ENCODE peak calls at places on chromosomes 11 and 22, in five cellular contexts. J is HFF-Myc, R is heart left ventricle, W is transverse colon, A is brain microvascular endothelial cell. Y is an unnamed sample.

GRCh38 chr11:6505577-6506240 is 8.6 kb downstream of the DNHD1 start:
- DNase-seq in R (no peak), J (peak), A (peak), W (no peak), Y (no peak)

GRCh38 chr11:116792869-116793475 is 1.3 kb upstream of the APOA5 start:
- DNase-seq in A (peak), J (peak), W (no peak), R (no peak), Y (no peak)

GRCh38 chr22:23219787-23220484 is 39.6 kb downstream of the BCR start:
- DNase-seq in J (no peak), R (no peak), W (peak), A (peak), Y (no peak)

GRCh38 chr22:37775785-37776638 is 31.7 kb upstream of the GCAT start:
- DNase-seq in A (no peak), J (peak), R (no peak), W (no peak), Y (no peak)

GRCh38 chr11:117610045-117610444 is 187.0 kb downstream of the DSCAML1 start:
- DNase-seq in W (no peak), J (no peak), R (no peak), A (peak), Y (no peak)

GRCh38 chr11:79094601-79095000 is 346.2 kb downstream of the TENM4 start:
- DNase-seq in J (no peak), A (no peak), R (no peak), W (no peak), Y (no peak)

GRCh38 chr22:46066691-46067090 is 83.6 kb upstream of the PPARA start:
- DNase-seq in W (peak), J (no peak), R (peak), A (no peak), Y (peak)

GRCh38 chr22:20026204-20026908 is 5.4 kb downstream of the TANGO2 start:
- DNase-seq in W (no peak), A (no peak), J (no peak), R (no peak), Y (no peak)

GRCh38 chr22:40525250-40525884 is 111.2 kb downstream of the MRTFA start:
- DNase-seq in W (peak), A (peak), J (no peak), R (peak), Y (peak)

GRCh38 chr22:44164031-44164430 is 16.7 kb upstream of the PARVG start:
- DNase-seq in A (no peak), W (no peak), R (no peak), J (no peak), Y (no peak)

GRCh38 chr22:42270178-42270511 is 308 bp downstream of the TCF20 start:
- DNase-seq in R (peak), J (no peak), W (no peak), A (no peak), Y (no peak)

GRCh38 chr11:65645710-65646109 is 7.8 kb downstream of the SIPA1 start:
- DNase-seq in A (no peak), J (no peak), W (no peak), R (no peak), Y (no peak)

GRCh38 chr11:97454988-97455387 is 1065.2 kb downstream of the JRKL start:
- DNase-seq in A (peak), J (no peak), R (no peak), W (no peak), Y (no peak)

GRCh38 chr11:79340535-79340934 is 100.3 kb downstream of the TENM4 start:
- DNase-seq in J (no peak), W (no peak), R (no peak), A (no peak), Y (no peak)

GRCh38 chr22:21451545-21452520 is 15.4 kb upstream of the TMEM191C start:
- DNase-seq in J (no peak), W (no peak), R (peak), A (no peak), Y (peak)

GRCh38 chr11:47333526-47333845 is 19.0 kb downstream of the MYBPC3 start:
- DNase-seq in J (no peak), A (no peak), W (no peak), R (peak), Y (no peak)

GRCh38 chr11:17352925-17353227 is 1.3 kb downstream of the NCR3LG1 start:
- DNase-seq in W (peak), R (peak), J (no peak), A (no peak), Y (peak)

GRCh38 chr22:30868663-30869385 is 99.8 kb downstream of the MORC2 start:
- DNase-seq in W (peak), A (peak), R (peak), J (no peak), Y (peak)

GRCh38 chr22:30511903-30512302 is 6.4 kb upstream of the SEC14L4 start:
- DNase-seq in R (no peak), J (no peak), W (no peak), A (no peak), Y (no peak)

GRCh38 chr11:44004452-44004833 is 43.3 kb upstream of the ACCSL start:
- DNase-seq in W (no peak), A (no peak), J (no peak), R (peak), Y (no peak)

GRCh38 chr11:46603704-46604308 is 10.0 kb upstream of the AMBRA1 start:
- DNase-seq in R (no peak), A (no peak), W (no peak), J (no peak), Y (no peak)

GRCh38 chr11:31327417-31327816 is 42.1 kb downstream of the DCDC1 start:
- DNase-seq in W (no peak), A (no peak), R (no peak), J (no peak), Y (no peak)

GRCh38 chr22:25998118-25998775 is 171.0 kb upstream of the SEZ6L start:
- DNase-seq in W (no peak), J (no peak), A (no peak), R (no peak), Y (no peak)

GRCh38 chr22:19105867-19106802 is 16.1 kb downstream of the DGCR2 start:
- DNase-seq in R (no peak), A (no peak), J (no peak), W (no peak), Y (peak)

GRCh38 chr11:28461846-28462245 is 353.7 kb downstream of the METTL15 start:
- DNase-seq in J (no peak), A (no peak), W (no peak), R (no peak), Y (no peak)

GRCh38 chr11:58786693-58787092 is 55.0 kb upstream of the GLYAT start:
- DNase-seq in R (no peak), W (no peak), A (no peak), J (no peak), Y (no peak)

GRCh38 chr11:92830382-92831148 is 138.9 kb upstream of the MTNR1B start:
- DNase-seq in W (no peak), J (no peak), A (no peak), R (no peak), Y (no peak)

GRCh38 chr11:4607111-4607510 is 920 bp downstream of the TRIM68 start:
- DNase-seq in W (no peak), R (no peak), A (no peak), J (no peak), Y (no peak)

GRCh38 chr11:66614073-66614472 is 2.4 kb upstream of the RBM14 start:
- DNase-seq in R (no peak), W (no peak), A (no peak), J (no peak), Y (no peak)

GRCh38 chr11:125210112-125210511 is 45.6 kb downstream of the PKNOX2 start:
- DNase-seq in A (no peak), W (no peak), J (no peak), R (no peak), Y (no peak)

GRCh38 chr11:114353448-114353847 is 46.9 kb downstream of the C11orf71 start:
- DNase-seq in A (peak), J (no peak), R (no peak), W (no peak), Y (no peak)

GRCh38 chr11:71248656-71249055 is 3.7 kb downstream of the SHANK2 start:
- DNase-seq in A (no peak), R (no peak), W (no peak), J (no peak), Y (no peak)
- TF ChIP-seq CTCF in A (no peak), R (no peak), W (no peak), J (no peak), Y (no peak)

GRCh38 chr11:29530961-29531360 is 485.9 kb downstream of the KCNA4 start:
- DNase-seq in W (no peak), J (no peak), A (no peak), R (no peak), Y (no peak)

DNA sequence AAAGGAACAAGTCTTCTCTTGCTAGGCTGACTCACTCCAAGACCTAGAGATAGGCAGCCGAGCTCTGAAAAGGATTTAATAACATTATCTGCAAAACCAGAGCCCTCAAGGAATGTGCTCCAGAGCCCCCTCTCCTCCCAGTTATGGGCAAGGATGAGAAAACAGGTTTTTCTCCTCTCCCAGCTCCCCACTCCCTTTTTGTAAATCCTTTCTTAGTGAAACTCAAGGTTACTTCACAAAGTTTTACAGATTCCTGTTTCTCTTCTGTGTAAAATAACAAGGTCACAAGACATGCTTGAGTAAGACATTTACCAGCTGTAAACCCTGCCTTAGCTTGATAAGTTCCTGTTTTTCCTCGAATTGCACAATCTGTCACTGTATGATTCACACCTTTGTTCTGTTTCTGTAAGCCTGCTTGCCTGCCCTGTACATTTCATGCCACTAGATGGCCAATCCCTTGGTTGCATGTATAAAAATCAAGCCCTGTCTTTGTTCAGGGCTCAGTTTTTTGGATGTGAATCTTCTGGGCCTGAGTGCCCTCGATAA is 489.4 kb downstream of the KCNA4 start:
- DNase-seq in A (peak), J (no peak), R (no peak), W (no peak), Y (no peak)
- TF ChIP-seq CTCF in A (peak), J (no peak), R (peak), W (no peak), Y (no peak)

DNA sequence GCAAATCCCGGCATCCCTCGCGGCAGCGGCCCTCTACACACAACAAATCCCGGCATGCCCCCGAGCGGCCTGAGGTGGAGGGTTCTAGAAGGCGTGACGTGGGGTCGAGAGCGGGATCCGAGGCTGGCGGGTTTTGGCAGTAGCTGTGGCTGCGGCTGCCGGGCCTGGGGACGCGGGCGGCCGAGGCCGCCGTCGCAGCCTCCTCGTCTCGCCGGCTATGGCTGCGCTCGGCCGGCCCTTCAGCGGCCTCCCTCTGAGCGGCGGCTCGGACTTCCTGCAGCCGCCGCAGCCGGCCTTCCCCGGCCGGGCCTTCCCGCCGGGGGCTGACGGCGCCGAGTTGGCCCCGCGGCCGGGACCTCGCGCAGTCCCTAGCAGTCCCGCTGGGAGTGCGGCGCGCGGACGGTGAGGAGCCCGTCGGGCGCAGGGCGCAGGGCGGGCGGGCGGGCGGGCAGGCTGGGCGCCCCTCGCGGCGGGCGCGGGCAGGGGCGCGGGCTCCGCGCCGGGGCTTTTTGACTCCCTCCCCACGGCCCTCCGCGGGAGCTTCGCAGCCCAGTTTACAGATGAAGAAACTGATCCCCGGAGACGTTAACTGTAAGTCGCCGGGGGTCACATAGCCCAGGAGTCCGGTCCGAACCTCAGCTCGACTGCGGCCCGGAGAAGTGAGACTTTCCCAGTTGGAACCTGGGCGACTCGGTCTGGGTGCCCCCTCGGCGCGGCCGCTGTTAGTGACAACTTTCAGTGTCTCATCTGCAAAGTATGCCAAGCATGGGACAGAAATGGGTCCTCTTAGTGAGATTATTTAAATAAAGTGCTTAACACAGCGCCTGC is at the start of gene CCDC117:
- DNase-seq in W (peak), J (peak), A (peak), R (peak), Y (peak)
- TF ChIP-seq CTCF in W (peak), J (no peak), A (peak), R (no peak), Y (no peak)

GRCh38 chr22:27626675-27627443 is 174.7 kb downstream of the MN1 start:
- DNase-seq in W (no peak), R (no peak), A (no peak), J (no peak), Y (no peak)

GRCh38 chr22:27625769-27626674 is 175.5 kb downstream of the MN1 start:
- DNase-seq in J (no peak), R (no peak), A (no peak), W (no peak), Y (no peak)

GRCh38 chr22:27624705-27625104 is 176.9 kb downstream of the MN1 start:
- DNase-seq in W (no peak), J (no peak), R (no peak), A (no peak), Y (no peak)

GRCh38 chr22:27621671-27622070 is 179.9 kb downstream of the MN1 start:
- DNase-seq in J (no peak), W (no peak), R (no peak), A (no peak), Y (no peak)

DNA sequence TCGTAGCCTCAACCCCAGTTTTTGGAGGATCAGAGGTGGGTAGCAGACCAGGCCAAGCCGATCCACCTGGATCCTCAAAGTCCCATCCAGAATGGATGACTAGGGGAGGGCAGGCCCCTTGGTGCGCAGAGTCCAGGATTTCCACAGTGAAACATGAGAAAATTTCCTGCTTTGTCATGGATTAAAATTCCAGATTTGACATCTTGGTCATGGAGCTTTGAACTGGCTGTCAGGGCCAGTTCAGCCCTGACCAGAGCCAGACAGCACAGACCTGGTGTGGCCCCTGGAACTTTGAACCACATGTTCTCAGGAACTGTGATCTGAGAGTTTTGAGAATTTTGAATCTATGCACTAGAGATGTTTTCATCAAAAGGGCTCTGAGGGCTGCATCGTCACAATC is 177.5 kb downstream of the MN1 start:
- DNase-seq in R (no peak), W (no peak), J (no peak), A (no peak), Y (no peak)
- TF ChIP-seq CTCF in R (no peak), W (no peak), J (no peak), A (no peak), Y (no peak)

GRCh38 chr22:17888855-17889254 is 114.6 kb upstream of the BID start:
- DNase-seq in J (no peak), W (no peak), R (no peak), A (peak), Y (no peak)
- TF ChIP-seq CTCF in J (peak), W (no peak), R (no peak), A (peak), Y (no peak)

GRCh38 chr11:10401696-10402392 is 53.2 kb upstream of the AMPD3 start:
- DNase-seq in J (no peak), W (no peak), A (no peak), R (no peak), Y (no peak)

GRCh38 chr11:10397226-10397987 is 57.7 kb upstream of the AMPD3 start:
- DNase-seq in A (no peak), J (no peak), R (no peak), W (no peak), Y (no peak)

GRCh38 chr11:10398525-10398924 is 56.5 kb upstream of the AMPD3 start:
- DNase-seq in R (peak), A (no peak), J (no peak), W (peak), Y (no peak)

GRCh38 chr11:10400856-10401255 is 54.2 kb upstream of the AMPD3 start:
- DNase-seq in W (no peak), J (no peak), R (no peak), A (no peak), Y (no peak)

DNA sequence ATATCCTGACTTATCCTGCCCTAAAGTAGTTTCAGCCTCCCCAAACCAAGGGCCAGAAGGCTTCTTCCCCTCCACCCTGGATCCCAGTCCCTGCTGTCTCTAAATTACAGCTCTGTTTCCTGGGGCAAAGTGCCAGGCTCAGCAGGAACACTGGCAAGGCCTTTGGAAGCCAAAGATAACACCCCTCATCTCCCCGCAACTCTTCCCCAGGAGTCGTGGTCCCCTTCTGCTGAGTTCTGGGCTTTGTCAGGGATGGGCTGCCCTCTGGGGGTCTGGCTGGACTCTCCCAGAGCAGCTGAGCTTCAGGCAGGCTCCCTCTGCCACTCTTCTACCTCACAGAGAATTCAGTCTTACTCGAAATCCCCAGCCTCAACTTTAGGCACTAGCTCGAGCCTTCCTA is 53.8 kb upstream of the AMPD3 start:
- DNase-seq in J (no peak), A (no peak), R (no peak), W (no peak), Y (no peak)
- TF ChIP-seq CTCF in J (no peak), A (peak), R (no peak), W (no peak), Y (no peak)